ENCODE peak calls at places on chromosomes 1 and 21, in five cellular contexts. One of them, this sample, is unnamed.

GRCh38 chr1:30668026-30668425 is 55.4 kb downstream of the MATN1 start:
- DNase-seq in IMR-90: peak
- DNase-seq in thoracic aorta: no peak
- DNase-seq in omental fat pad: no peak
- DNase-seq in type B pancreatic cell: no peak
- DNase-seq in this sample: peak

GRCh38 chr1:201954263-201955008 is 867 bp upstream of the TIMM17A start:
- DNase-seq in IMR-90: no peak
- DNase-seq in thoracic aorta: no peak
- DNase-seq in omental fat pad: no peak
- DNase-seq in type B pancreatic cell: no peak
- DNase-seq in this sample: no peak

GRCh38 chr1:207139616-207140015 is 35.6 kb downstream of the C4BPA start:
- DNase-seq in IMR-90: no peak
- DNase-seq in thoracic aorta: no peak
- DNase-seq in omental fat pad: no peak
- DNase-seq in type B pancreatic cell: no peak
- DNase-seq in this sample: no peak

GRCh38 chr1:1001631-1002300 is 1.9 kb upstream of the HES4 start:
- DNase-seq in IMR-90: peak
- DNase-seq in thoracic aorta: no peak
- DNase-seq in omental fat pad: peak
- DNase-seq in type B pancreatic cell: peak
- DNase-seq in this sample: no peak

GRCh38 chr1:40978886-40979240 is 633 bp upstream of the CTPS1 start:
- DNase-seq in IMR-90: no peak
- DNase-seq in thoracic aorta: no peak
- DNase-seq in omental fat pad: no peak
- DNase-seq in type B pancreatic cell: no peak
- DNase-seq in this sample: no peak

GRCh38 chr1:167430849-167431242 is 87.5 kb downstream of the CD247 start:
- DNase-seq in IMR-90: no peak
- DNase-seq in thoracic aorta: no peak
- DNase-seq in omental fat pad: no peak
- DNase-seq in type B pancreatic cell: no peak
- DNase-seq in this sample: no peak

GRCh38 chr1:181112071-181112929 is 23.8 kb downstream of the IER5 start:
- DNase-seq in IMR-90: peak
- DNase-seq in thoracic aorta: peak
- DNase-seq in omental fat pad: peak
- DNase-seq in type B pancreatic cell: no peak
- DNase-seq in this sample: peak

GRCh38 chr1:10060311-10061100 is 27.7 kb downstream of the UBE4B start:
- DNase-seq in IMR-90: no peak
- DNase-seq in thoracic aorta: no peak
- DNase-seq in omental fat pad: no peak
- DNase-seq in type B pancreatic cell: no peak
- DNase-seq in this sample: no peak

GRCh38 chr1:192830596-192831241 is 21.9 kb downstream of the RGS2 start:
- DNase-seq in IMR-90: no peak
- DNase-seq in thoracic aorta: no peak
- DNase-seq in omental fat pad: no peak
- DNase-seq in type B pancreatic cell: no peak
- DNase-seq in this sample: no peak

GRCh38 chr1:169495050-169495740 is 9.5 kb upstream of the SLC19A2 start:
- DNase-seq in IMR-90: no peak
- DNase-seq in thoracic aorta: no peak
- DNase-seq in omental fat pad: no peak
- DNase-seq in type B pancreatic cell: no peak
- DNase-seq in this sample: peak

GRCh38 chr1:42429623-42430022 is 26.2 kb downstream of the ZMYND12 start:
- DNase-seq in IMR-90: no peak
- DNase-seq in thoracic aorta: no peak
- DNase-seq in omental fat pad: no peak
- DNase-seq in type B pancreatic cell: no peak
- DNase-seq in this sample: no peak

GRCh38 chr1:3293563-3294080 is 160.8 kb upstream of the ARHGEF16 start:
- DNase-seq in IMR-90: no peak
- DNase-seq in thoracic aorta: no peak
- DNase-seq in omental fat pad: no peak
- DNase-seq in type B pancreatic cell: no peak
- DNase-seq in this sample: no peak

GRCh38 chr1:41611932-41612450 is 127.5 kb upstream of the EDN2 start:
- DNase-seq in IMR-90: no peak
- DNase-seq in thoracic aorta: no peak
- DNase-seq in omental fat pad: no peak
- DNase-seq in type B pancreatic cell: no peak
- DNase-seq in this sample: no peak

GRCh38 chr1:216937491-216937890 is 214.3 kb upstream of the ESRRG start:
- DNase-seq in IMR-90: no peak
- DNase-seq in thoracic aorta: no peak
- DNase-seq in omental fat pad: no peak
- DNase-seq in type B pancreatic cell: no peak
- DNase-seq in this sample: no peak

DNA sequence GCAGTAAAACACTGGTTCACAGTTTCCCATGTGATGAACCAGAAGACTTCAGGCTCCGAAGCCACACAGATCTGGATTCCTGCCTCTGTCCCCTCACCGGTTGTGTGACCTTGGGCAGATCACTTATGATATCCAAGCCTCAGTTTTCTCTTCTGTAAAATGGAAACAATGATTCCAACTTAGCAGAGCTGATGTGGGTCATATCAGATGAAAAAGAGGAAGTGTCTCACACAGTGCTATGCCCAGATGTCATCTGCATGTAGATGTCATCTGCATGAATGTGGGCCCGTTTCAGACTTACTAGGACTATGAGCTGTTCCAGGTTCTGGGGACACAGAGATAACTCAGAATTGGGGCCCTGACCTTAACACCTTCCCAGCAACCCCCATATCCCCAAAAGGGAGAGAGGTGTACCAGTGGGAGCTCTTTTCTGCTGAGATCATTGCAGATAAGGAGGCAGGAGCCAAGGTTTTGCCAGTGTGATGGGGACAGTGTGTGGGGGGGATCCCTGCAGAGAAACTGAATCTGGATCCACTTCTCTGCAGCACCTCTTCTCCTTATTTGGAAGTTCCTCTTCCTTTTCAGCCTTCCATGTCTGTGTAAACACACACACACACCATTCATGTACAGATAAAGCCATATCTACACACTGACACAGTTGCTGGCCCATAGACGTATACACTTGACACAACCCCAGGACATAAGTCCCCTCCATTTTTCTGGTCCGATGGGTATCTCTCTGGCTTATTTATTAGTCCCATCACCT is 5.0 kb upstream of the ADGRB2 start:
- DNase-seq in IMR-90: no peak
- DNase-seq in thoracic aorta: no peak
- DNase-seq in omental fat pad: no peak
- DNase-seq in type B pancreatic cell: no peak
- DNase-seq in this sample: no peak
- TF ChIP-seq CTCF in IMR-90: no peak
- TF ChIP-seq CTCF in thoracic aorta: no peak
- TF ChIP-seq CTCF in omental fat pad: no peak
- TF ChIP-seq CTCF in type B pancreatic cell: no peak
- TF ChIP-seq CTCF in this sample: no peak

GRCh38 chr21:44444286-44444931 is 10.9 kb upstream of the LRRC3 start:
- DNase-seq in IMR-90: no peak
- DNase-seq in thoracic aorta: no peak
- DNase-seq in omental fat pad: no peak
- DNase-seq in type B pancreatic cell: no peak
- DNase-seq in this sample: no peak
- TF ChIP-seq CTCF in IMR-90: no peak
- TF ChIP-seq CTCF in thoracic aorta: no peak
- TF ChIP-seq CTCF in omental fat pad: no peak
- TF ChIP-seq CTCF in type B pancreatic cell: peak
- TF ChIP-seq CTCF in this sample: peak

GRCh38 chr1:218547901-218548730 is 203.0 kb downstream of the TGFB2 start:
- DNase-seq in IMR-90: no peak
- DNase-seq in thoracic aorta: no peak
- DNase-seq in omental fat pad: no peak
- DNase-seq in type B pancreatic cell: no peak
- DNase-seq in this sample: no peak

GRCh38 chr1:218548764-218549163 is 203.6 kb downstream of the TGFB2 start:
- DNase-seq in IMR-90: no peak
- DNase-seq in thoracic aorta: no peak
- DNase-seq in omental fat pad: no peak
- DNase-seq in type B pancreatic cell: no peak
- DNase-seq in this sample: no peak

GRCh38 chr1:218556016-218556415 is 210.9 kb downstream of the TGFB2 start:
- DNase-seq in IMR-90: no peak
- DNase-seq in thoracic aorta: no peak
- DNase-seq in omental fat pad: no peak
- DNase-seq in type B pancreatic cell: no peak
- DNase-seq in this sample: no peak

GRCh38 chr1:218557731-218558130 is 212.6 kb downstream of the TGFB2 start:
- DNase-seq in IMR-90: no peak
- DNase-seq in thoracic aorta: no peak
- DNase-seq in omental fat pad: no peak
- DNase-seq in type B pancreatic cell: no peak
- DNase-seq in this sample: peak

DNA sequence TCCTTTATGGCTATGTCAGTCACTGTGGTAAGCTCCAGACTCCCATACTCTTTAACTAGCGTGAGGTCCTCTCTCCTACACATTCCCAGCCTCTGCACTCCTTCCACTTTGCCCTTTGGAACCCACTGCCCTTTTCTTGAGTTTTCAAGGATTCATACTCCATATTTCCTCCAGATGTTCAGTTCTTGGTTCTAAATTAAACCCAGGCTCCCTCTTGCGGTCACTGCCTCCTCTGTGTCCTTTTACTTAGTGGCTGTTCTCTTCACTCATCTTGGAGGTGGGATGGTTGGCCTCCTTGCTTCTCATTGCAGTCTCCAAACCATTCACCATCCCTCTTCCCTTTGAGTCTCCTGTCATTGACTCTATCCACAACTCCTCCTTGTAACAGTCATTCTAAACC is 208.1 kb downstream of the TGFB2 start:
- DNase-seq in IMR-90: no peak
- DNase-seq in thoracic aorta: no peak
- DNase-seq in omental fat pad: no peak
- DNase-seq in type B pancreatic cell: no peak
- DNase-seq in this sample: peak
- TF ChIP-seq CTCF in IMR-90: peak
- TF ChIP-seq CTCF in thoracic aorta: no peak
- TF ChIP-seq CTCF in omental fat pad: no peak
- TF ChIP-seq CTCF in type B pancreatic cell: no peak
- TF ChIP-seq CTCF in this sample: peak

DNA sequence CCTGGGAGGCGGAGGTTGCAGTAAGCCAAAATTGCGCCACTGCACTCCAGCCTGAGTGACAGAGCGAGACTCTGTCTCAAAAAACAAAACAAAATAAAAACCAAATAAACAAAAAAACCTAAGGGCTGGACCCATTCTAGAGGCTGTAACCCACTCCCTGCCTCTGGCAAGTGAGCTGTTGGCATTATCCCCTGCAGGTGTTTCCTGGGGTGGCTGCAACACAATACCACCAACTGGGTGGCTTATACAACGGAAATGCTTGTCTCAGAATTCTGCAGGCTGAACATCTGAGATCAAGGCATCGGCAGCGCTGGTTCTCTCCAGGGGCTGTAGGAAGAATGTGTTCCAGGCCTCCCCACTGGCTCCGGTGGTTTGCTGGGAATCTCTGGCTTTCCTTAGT is 15.2 kb downstream of the LRRC38 start:
- DNase-seq in IMR-90: no peak
- DNase-seq in thoracic aorta: no peak
- DNase-seq in omental fat pad: no peak
- DNase-seq in type B pancreatic cell: no peak
- DNase-seq in this sample: no peak
- TF ChIP-seq CTCF in IMR-90: no peak
- TF ChIP-seq CTCF in thoracic aorta: no peak
- TF ChIP-seq CTCF in omental fat pad: no peak
- TF ChIP-seq CTCF in type B pancreatic cell: no peak
- TF ChIP-seq CTCF in this sample: no peak

GRCh38 chr1:25168193-25169071 is 63.9 kb downstream of the SYF2 start:
- DNase-seq in IMR-90: no peak
- DNase-seq in thoracic aorta: no peak
- DNase-seq in omental fat pad: no peak
- DNase-seq in type B pancreatic cell: no peak
- DNase-seq in this sample: no peak
- TF ChIP-seq CTCF in IMR-90: no peak
- TF ChIP-seq CTCF in thoracic aorta: no peak
- TF ChIP-seq CTCF in omental fat pad: no peak
- TF ChIP-seq CTCF in type B pancreatic cell: peak
- TF ChIP-seq CTCF in this sample: peak

GRCh38 chr1:11690132-11690668 is 1.3 kb upstream of the DRAXIN start:
- DNase-seq in IMR-90: no peak
- DNase-seq in thoracic aorta: no peak
- DNase-seq in omental fat pad: no peak
- DNase-seq in type B pancreatic cell: no peak
- DNase-seq in this sample: no peak

GRCh38 chr1:11691928-11692711 is 610 bp downstream of the DRAXIN start:
- DNase-seq in IMR-90: no peak
- DNase-seq in thoracic aorta: no peak
- DNase-seq in omental fat pad: no peak
- DNase-seq in type B pancreatic cell: peak
- DNase-seq in this sample: no peak

GRCh38 chr1:11692899-11693590 is 1.5 kb downstream of the DRAXIN start:
- DNase-seq in IMR-90: peak
- DNase-seq in thoracic aorta: peak
- DNase-seq in omental fat pad: no peak
- DNase-seq in type B pancreatic cell: no peak
- DNase-seq in this sample: peak

GRCh38 chr1:11691302-11691914 is at the start of gene DRAXIN:
- DNase-seq in IMR-90: no peak
- DNase-seq in thoracic aorta: no peak
- DNase-seq in omental fat pad: no peak
- DNase-seq in type B pancreatic cell: no peak
- DNase-seq in this sample: no peak

DNA sequence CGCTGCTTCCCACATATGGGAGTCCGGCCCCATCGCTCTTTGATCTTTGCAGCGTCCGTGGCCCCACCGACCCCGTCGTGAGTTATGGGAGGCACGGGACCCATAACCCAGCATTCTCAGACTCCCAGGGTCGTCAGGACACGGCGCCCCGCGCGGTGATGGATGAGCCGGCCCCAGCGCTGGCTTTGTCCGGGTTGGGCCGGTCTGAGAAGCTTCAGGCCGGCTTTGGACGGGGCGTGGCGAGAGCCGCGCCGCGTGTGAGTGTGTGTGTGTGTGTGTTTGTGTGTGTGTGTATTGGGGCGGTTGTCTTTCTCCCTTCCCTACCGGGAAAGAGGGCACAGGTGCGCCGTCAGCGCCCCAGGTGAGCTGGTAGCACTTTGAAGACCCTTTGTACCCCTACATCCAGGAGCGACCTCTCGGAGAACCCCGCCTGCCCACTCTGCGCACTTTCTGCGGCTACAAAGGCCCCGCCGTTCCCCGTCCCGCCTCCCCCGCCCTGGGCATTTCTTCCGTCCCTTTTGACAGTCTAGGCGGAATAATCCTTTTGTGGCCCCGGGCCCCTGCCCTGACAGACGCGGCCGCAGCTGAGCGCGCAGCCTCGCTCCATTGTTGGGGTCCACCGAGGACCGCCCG is 725 bp upstream of the DRAXIN start:
- DNase-seq in IMR-90: no peak
- DNase-seq in thoracic aorta: no peak
- DNase-seq in omental fat pad: no peak
- DNase-seq in type B pancreatic cell: peak
- DNase-seq in this sample: no peak
- TF ChIP-seq CTCF in IMR-90: no peak
- TF ChIP-seq CTCF in thoracic aorta: no peak
- TF ChIP-seq CTCF in omental fat pad: no peak
- TF ChIP-seq CTCF in type B pancreatic cell: no peak
- TF ChIP-seq CTCF in this sample: no peak

This sample was measured in choroid plexus epithelial cell.